ENCODE peak calls at places on chromosome 3, in five cellular contexts. S, O, X, U and H are unnamed samples.

GRCh38 chr3:184017672-184018423 is at the start of gene ABCC5:
- DNase-seq in S (peak; percentile 97), O (peak; percentile 85), X (peak; percentile 97), U (peak; percentile 96), H (peak; percentile 93)

GRCh38 chr3:49908378-49909199 is 4.9 kb upstream of the MST1R start:
- DNase-seq in O (no peak), U (no peak), X (peak; percentile 77), S (no peak), H (no peak)

GRCh38 chr3:11415099-11415498 is 142.9 kb downstream of the ATG7 start:
- DNase-seq in X (no peak), U (no peak), S (no peak), O (no peak), H (no peak)

GRCh38 chr3:93962798-93963197 is 10.9 kb downstream of the PROS1 start:
- DNase-seq in S (no peak), X (no peak), O (no peak), U (no peak), H (no peak)

GRCh38 chr3:14520149-14520548 is 20.0 kb downstream of the GRIP2 start:
- DNase-seq in S (no peak), O (no peak), U (no peak), X (peak; percentile 72), H (no peak)

GRCh38 chr3:11574981-11575669 is 68.6 kb downstream of the VGLL4 start:
- DNase-seq in O (no peak), U (no peak), S (no peak), X (no peak), H (no peak)

GRCh38 chr3:196322-197153 is at the start of gene CHL1:
- DNase-seq in S (peak; percentile 48), U (peak; percentile 72), X (peak; percentile 85), O (no peak), H (no peak)

GRCh38 chr3:94694001-94694400 is 631.1 kb downstream of the NSUN3 start:
- DNase-seq in U (no peak), S (no peak), O (no peak), X (no peak), H (no peak)

GRCh38 chr3:9947025-9947995 is 4.9 kb downstream of the PRRT3 start:
- DNase-seq in U (peak; percentile 84), X (peak; percentile 90), O (peak; percentile 76), S (peak; percentile 81), H (peak; percentile 80)

GRCh38 chr3:148937477-148937876 is 53.9 kb upstream of the GYG1 start:
- DNase-seq in X (no peak), U (no peak), S (no peak), O (no peak), H (no peak)

GRCh38 chr3:44920081-44920480 is 45.7 kb downstream of the TGM4 start:
- DNase-seq in O (no peak), U (peak; percentile 20), X (no peak), S (no peak), H (no peak)

GRCh38 chr3:8307545-8308110 is 194.0 kb upstream of the LMCD1 start:
- DNase-seq in O (no peak), X (no peak), U (no peak), S (no peak), H (no peak)

GRCh38 chr3:73605861-73606260 is 18.9 kb downstream of the PDZRN3 start:
- DNase-seq in O (no peak), X (no peak), U (no peak), S (no peak), H (no peak)

GRCh38 chr3:134378384-134378783 is 4.1 kb upstream of the AMOTL2 start:
- DNase-seq in O (peak; percentile 50), U (peak; percentile 66), S (peak; percentile 89), X (peak; percentile 88), H (peak; percentile 50)

GRCh38 chr3:182596673-182597410 is 196.5 kb upstream of the ATP11B start:
- DNase-seq in U (no peak), S (no peak), O (no peak), X (no peak), H (no peak)

GRCh38 chr3:174931473-174931872 is 72.3 kb downstream of the NAALADL2 start:
- DNase-seq in S (no peak), X (no peak), O (no peak), U (no peak), H (no peak)

GRCh38 chr3:196192036-196193001 is 18.9 kb downstream of the ZDHHC19 start:
- DNase-seq in U (peak; percentile 91), S (peak; percentile 68), O (peak; percentile 35), X (peak; percentile 84), H (no peak)

GRCh38 chr3:65583203-65583602 is 455.5 kb downstream of the MAGI1 start:
- DNase-seq in S (no peak), O (no peak), X (no peak), U (no peak), H (no peak)

GRCh38 chr3:138356666-138357409 is 8.5 kb downstream of the MRAS start:
- DNase-seq in U (no peak), X (no peak), O (no peak), S (no peak), H (no peak)
- H3K4me1 ChIP-seq in U (no peaks in the 10 kb centered on the region), X (no peaks in the 10 kb centered on the region), O (peaks cover 36% of the 10 kb centered on the region), S (no peaks in the 10 kb centered on the region), H (no peaks in the 10 kb centered on the region)

DNA sequence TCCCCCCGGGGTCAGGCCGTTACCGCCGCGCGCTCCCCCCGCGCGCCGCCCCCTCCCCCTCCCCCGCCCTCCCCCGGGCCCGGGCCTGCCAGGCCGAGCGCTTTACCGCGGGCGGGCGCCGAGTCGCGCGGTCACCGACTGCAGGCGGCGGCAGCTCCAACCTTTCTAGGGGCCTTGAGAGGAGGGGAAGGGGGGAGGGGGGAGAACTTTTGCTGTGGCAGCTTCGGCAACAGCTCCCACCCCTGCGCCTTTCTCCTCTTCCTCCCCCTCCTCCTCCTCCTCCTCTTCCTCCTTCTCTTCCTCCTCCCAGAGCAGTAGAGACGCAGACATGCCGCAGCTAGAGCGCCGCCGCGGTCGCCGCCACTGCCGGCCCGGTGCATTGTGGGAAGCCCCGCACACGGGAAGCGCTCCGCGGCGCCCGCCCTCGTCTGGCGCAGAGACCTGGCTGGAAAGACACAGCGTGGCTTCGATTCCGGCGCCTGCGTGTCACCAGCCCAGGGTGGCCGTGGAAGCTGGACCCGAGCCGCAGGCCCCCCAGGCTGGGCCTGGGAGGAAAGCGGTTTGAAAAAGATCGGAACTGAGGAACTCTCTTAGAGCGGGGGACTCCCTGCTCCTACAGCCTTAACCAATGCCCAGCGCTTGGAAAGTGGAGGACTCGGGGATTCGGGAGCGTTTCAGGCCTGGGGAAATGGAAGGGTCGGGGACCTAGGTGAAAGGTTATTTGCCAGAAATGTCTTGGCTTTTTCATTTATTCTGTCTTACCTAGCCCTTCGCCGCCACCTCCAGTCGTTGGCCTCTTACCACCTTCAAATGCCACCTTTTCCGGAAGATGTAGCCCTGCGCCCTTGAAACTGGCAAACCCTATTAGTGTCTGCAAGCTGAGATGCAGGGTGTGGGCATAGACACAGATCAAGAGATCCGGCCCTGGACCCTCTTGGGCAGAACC is at the start of gene ZNF148:
- DNase-seq in U (peak; percentile 99), X (peak; percentile 96), O (peak; percentile 83), S (peak; percentile 92), H (peak; percentile 89)
- TF ChIP-seq CTCF in U (no peak), X (no peak), O (peak; percentile 39), S (no peak), H (no peak)

DNA sequence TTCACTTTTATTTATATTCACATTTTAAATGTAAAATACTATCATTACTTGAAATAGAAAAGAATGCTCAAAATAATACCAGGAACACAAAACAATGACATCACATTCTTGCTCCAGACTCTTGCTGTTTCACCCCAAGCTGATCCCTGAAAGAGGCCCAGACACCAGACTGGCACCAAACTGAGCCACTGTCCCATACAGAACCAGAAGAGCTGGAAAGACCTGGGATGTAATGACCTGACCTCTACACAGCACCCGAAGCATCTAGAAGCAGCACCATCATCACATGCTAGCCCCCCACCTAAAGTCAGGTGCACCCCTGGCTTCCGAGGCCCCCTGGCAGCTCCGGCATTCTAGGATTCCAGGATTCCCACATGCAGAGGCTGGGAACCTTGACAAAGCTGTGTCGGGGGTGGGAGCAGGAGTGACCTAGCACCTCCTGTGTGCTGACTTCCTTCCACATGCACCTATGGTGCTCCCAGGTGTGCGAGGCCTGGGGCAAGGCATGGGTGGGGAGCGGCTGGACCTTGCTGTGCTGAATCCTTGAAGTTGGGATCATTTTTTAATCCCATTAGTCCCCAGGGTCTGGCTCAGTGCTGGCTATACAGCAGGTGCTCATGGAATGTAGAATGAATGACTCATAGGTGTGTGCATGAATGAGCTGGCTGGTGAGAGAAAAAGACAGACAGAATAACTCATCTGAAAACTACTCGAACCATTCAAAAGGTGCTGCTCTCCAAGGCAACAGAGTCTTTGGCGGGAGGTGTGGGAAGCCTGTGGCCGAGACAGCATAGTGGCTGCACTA is 144.7 kb upstream of the IQSEC1 start:
- DNase-seq in O (peak; percentile 50), U (no peak), S (no peak), X (no peak), H (no peak)
- H3K4me1 ChIP-seq in O (peaks cover 1% of the 10 kb centered on the region), U (no peaks in the 10 kb centered on the region), S (no peaks in the 10 kb centered on the region), X (no peaks in the 10 kb centered on the region), H (peaks cover 5% of the 10 kb centered on the region)

DNA sequence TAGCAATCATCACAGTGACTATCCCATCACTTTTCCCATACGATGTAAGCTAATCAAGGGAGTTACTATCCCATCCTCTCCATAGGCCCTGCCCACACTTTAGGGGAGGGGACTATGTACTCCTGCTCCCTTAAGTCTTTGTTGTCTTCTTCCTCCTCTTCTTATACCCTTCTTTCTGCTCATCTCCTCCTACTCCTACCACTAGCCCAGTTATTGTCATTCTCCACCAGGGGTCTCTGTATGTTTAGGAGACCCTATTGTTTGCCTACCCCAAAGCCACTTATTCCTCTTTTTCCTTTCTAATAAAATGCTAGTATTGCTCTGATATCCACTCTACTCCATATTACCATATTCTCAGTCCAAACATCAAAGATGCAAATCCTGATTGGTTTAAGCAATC is 27.8 kb downstream of the STAC start:
- DNase-seq in S (peak; percentile 40), U (no peak), X (no peak), O (peak; percentile 1), H (peak; percentile 3)
- TF ChIP-seq CTCF in S (peak; percentile 58), U (no peak), X (peak; percentile 73), O (no peak), H (no peak)

GRCh38 chr3:190870125-190870524 is 7.6 kb upstream of the GMNC start:
- DNase-seq in U (no peak), X (no peak), S (no peak), O (no peak), H (no peak)
- H3K4me1 ChIP-seq in U (no peaks in the 10 kb centered on the region), X (no peaks in the 10 kb centered on the region), S (no peaks in the 10 kb centered on the region), O (peaks cover 13% of the 10 kb centered on the region), H (peaks cover 5% of the 10 kb centered on the region)

DNA sequence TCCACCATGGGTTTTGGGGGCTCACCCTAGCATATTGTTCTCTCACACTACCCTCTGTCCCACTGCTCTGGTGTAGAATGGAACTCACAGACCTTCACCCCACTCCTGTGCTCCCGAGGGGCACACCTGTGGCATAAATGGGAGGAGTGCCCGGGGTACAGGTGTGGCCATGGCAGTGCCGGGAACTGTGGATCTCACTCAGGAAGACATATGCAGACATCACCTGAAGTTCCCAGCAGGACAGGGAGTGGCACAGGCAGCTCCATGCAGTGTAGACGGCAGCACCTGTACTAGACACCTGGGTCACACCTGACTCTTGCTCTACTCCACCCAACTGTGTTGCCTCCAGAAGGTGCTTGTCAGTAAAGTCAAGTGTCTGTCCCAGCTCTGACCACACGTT is 57.6 kb upstream of the MRPS22 start:
- DNase-seq in U (no peak), X (no peak), S (no peak), O (no peak), H (no peak)
- TF ChIP-seq CTCF in U (no peak), X (no peak), S (no peak), O (no peak), H (no peak)